ENCODE peak calls at places on chromosomes 13 and 19, in five cellular contexts. B, E, G, F and A are unnamed samples.

GRCh38 chr13:64997438-64997837 is 2232.7 kb downstream of the PCDH9 start:
- DNase-seq in B (no peak), E (no peak), G (no peak), F (no peak), A (no peak)

GRCh38 chr13:43511260-43511970 is 275.4 kb downstream of the ENOX1 start:
- DNase-seq in B (no peak), E (no peak), G (no peak), F (no peak), A (no peak)

GRCh38 chr13:30388401-30389283 is 33.7 kb upstream of the UBE2L5 start:
- DNase-seq in B (no peak), E (peak; percentile 48), G (peak; percentile 69), F (peak; percentile 41), A (no peak)

GRCh38 chr13:78430166-78430791 is 173.1 kb downstream of the POU4F1 start:
- DNase-seq in B (no peak), E (no peak), G (no peak), F (no peak), A (no peak)

GRCh38 chr13:95039415-95039814 is 261.8 kb downstream of the ABCC4 start:
- DNase-seq in B (no peak), E (no peak), G (no peak), F (no peak), A (no peak)

GRCh38 chr13:32840113-32840512 is 176.1 kb upstream of the KL start:
- DNase-seq in B (no peak), E (no peak), G (no peak), F (no peak), A (no peak)

GRCh38 chr13:109381546-109382180 is 404.7 kb downstream of the IRS2 start:
- DNase-seq in B (no peak), E (no peak), G (no peak), F (no peak), A (no peak)

GRCh38 chr19:33235269-33235995 is 9.8 kb upstream of the SLC7A10 start:
- DNase-seq in B (peak; percentile 86), E (peak; percentile 69), G (peak; percentile 87), F (peak; percentile 92), A (peak; percentile 86)

GRCh38 chr19:35793381-35794165 is 18.2 kb downstream of the ARHGAP33 start:
- DNase-seq in B (no peak), E (no peak), G (no peak), F (no peak), A (no peak)

GRCh38 chr19:29581398-29581797 is 24.7 kb upstream of the POP4 start:
- DNase-seq in B (no peak), E (no peak), G (no peak), F (no peak), A (no peak)
- H3K27me3 ChIP-seq in B (no peaks in the 10 kb centered on the region), E (no peaks in the 10 kb centered on the region), G (no peaks in the 10 kb centered on the region), F (no peaks in the 10 kb centered on the region), A (no peaks in the 10 kb centered on the region)

GRCh38 chr13:51524846-51525566 is 59.3 kb upstream of the WDFY2 start:
- DNase-seq in B (no peak), E (no peak), G (no peak), F (no peak), A (no peak)
- H3K27me3 ChIP-seq in B (no peaks in the 10 kb centered on the region), E (no peaks in the 10 kb centered on the region), G (no peaks in the 10 kb centered on the region), F (no peaks in the 10 kb centered on the region), A (no peaks in the 10 kb centered on the region)

GRCh38 chr19:46195104-46195503 is 34.4 kb upstream of the IGFL1 start:
- DNase-seq in B (no peak), E (no peak), G (no peak), F (no peak), A (no peak)

GRCh38 chr19:46193678-46194077 is 35.9 kb upstream of the IGFL1 start:
- DNase-seq in B (no peak), E (no peak), G (no peak), F (no peak), A (no peak)

GRCh38 chr19:46191356-46191755 is 38.2 kb upstream of the IGFL1 start:
- DNase-seq in B (no peak), E (no peak), G (no peak), F (no peak), A (no peak)

GRCh38 chr19:46191972-46192371 is 37.6 kb upstream of the IGFL1 start:
- DNase-seq in B (no peak), E (no peak), G (no peak), F (no peak), A (no peak)

DNA sequence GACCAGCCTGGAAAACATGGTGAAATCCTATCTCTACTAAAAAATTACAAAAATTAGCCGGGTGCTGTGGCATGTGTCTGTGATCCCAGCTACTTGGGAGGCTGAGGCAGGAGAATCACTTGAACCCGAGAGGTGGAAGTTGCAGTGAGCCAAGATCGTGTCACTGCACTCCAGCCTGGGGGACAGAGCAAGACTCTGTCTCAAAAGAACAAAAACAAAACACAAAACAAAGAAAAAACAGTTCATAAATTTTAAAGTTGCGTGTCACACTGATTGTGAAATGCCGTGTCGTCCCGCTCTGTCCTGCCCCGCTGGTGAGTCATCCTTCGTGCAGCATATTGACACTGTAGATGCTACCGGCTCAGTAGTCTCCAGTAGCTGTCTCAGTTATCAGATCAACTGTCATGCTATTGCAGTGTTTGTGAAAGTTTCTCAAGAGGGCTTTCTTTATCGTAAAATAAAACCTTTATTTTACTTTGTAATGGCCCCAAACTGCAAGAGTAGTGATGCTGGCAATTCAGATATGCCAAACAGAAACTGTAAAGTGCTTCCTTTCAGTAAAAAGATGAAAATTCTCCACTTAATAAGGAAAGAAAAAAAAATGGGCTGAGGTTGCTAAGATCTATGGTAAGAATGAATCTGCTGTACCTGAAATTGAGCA is 36.4 kb upstream of the IGFL1 start:
- DNase-seq in B (no peak), E (no peak), G (peak; percentile 63), F (no peak), A (no peak)
- H3K27me3 ChIP-seq in B (peaks cover 3% of the 10 kb centered on the region), E (no peaks in the 10 kb centered on the region), G (no peaks in the 10 kb centered on the region), F (no peaks in the 10 kb centered on the region), A (no peaks in the 10 kb centered on the region)

DNA sequence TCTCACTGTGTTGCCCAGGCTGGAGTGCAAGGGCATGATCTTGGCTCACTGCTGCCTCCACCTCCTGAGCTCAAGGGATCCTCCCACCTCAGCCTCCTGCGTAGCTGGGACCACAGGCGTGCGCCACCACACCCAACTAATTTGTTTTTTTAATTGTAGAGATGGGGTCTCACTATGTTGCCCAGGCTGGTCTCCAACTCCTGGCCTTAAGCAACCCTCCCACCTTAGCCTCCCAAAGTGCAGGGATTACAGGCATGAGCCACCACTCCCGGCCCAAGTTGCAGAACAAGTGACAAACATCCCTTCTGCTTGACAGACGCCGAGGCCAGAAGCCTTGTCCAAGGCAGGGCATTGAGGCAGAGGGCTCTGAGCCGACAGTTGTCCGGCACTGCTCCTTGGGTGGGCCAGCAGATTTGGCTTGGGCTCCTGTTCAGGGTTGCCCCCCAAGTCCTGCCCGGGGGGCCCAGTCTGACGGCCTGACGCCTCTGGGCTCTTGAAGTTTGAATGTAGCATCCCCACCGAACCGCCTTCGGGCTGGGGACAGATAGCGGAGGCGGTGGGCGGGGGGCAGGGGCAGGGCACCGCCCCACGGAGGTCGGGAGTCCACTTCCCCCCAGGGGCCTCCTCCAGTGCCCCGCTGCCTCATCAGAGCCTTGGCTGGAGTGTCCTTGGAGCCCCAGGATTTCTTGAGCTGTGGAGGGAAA is 5.7 kb upstream of the SPACA4 start:
- DNase-seq in B (no peak), E (no peak), G (no peak), F (no peak), A (no peak)
- H3K27me3 ChIP-seq in B (no peaks in the 10 kb centered on the region), E (no peaks in the 10 kb centered on the region), G (no peaks in the 10 kb centered on the region), F (no peaks in the 10 kb centered on the region), A (no peaks in the 10 kb centered on the region)

GRCh38 chr19:3358392-3358918 is 7.9 kb upstream of the NFIC start:
- DNase-seq in B (no peak), E (peak; percentile 47), G (no peak), F (no peak), A (no peak)

GRCh38 chr19:3357362-3357730 is 9.0 kb upstream of the NFIC start:
- DNase-seq in B (no peak), E (no peak), G (no peak), F (no peak), A (no peak)

GRCh38 chr19:3357731-3358391 is 8.5 kb upstream of the NFIC start:
- DNase-seq in B (no peak), E (peak; percentile 46), G (no peak), F (no peak), A (no peak)

GRCh38 chr19:3358919-3359849 is 7.2 kb upstream of the NFIC start:
- DNase-seq in B (peak; percentile 66), E (peak; percentile 65), G (peak; percentile 86), F (no peak), A (peak; percentile 72)

DNA sequence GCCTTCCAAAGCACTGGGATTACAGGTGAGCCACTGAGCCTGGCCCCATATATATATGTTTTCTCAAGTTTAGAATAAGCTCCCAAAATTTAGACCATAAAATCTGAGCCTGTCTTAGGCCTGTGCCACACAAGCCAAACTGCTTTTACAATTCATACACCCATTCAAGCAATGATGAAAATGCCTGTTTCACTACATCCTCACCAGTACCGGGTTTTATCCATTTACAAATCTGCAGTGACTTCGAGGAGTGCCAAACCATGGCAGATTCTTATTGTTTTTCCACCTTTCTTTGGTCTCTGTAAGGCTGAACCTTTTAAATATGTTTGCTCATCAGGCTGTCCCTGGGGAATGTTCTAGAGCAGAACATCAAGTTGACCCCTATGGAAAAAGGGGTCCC is 9.6 kb upstream of the NFIC start:
- DNase-seq in B (no peak), E (no peak), G (no peak), F (no peak), A (no peak)
- H3K27me3 ChIP-seq in B (no peaks in the 10 kb centered on the region), E (no peaks in the 10 kb centered on the region), G (no peaks in the 10 kb centered on the region), F (no peaks in the 10 kb centered on the region), A (no peaks in the 10 kb centered on the region)

GRCh38 chr13:51208707-51209106 is 13.5 kb upstream of the FAM124A start:
- DNase-seq in B (no peak), E (no peak), G (no peak), F (no peak), A (no peak)
- H3K27me3 ChIP-seq in B (no peaks in the 10 kb centered on the region), E (no peaks in the 10 kb centered on the region), G (no peaks in the 10 kb centered on the region), F (no peaks in the 10 kb centered on the region), A (no peaks in the 10 kb centered on the region)

GRCh38 chr13:113162783-113163685 is 4.6 kb downstream of the PROZ start:
- DNase-seq in B (no peak), E (no peak), G (no peak), F (no peak), A (peak; percentile 15)
- H3K27me3 ChIP-seq in B (no peaks in the 10 kb centered on the region), E (no peaks in the 10 kb centered on the region), G (no peaks in the 10 kb centered on the region), F (no peaks in the 10 kb centered on the region), A (peaks cover 10% of the 10 kb centered on the region)

GRCh38 chr13:104593251-104593576 is 1527.0 kb upstream of the SLC10A2 start:
- DNase-seq in B (no peak), E (no peak), G (no peak), F (no peak), A (no peak)

GRCh38 chr13:104594801-104595200 is 1528.6 kb upstream of the SLC10A2 start:
- DNase-seq in B (no peak), E (no peak), G (no peak), F (no peak), A (no peak)

GRCh38 chr13:104592127-104592526 is 1525.9 kb upstream of the SLC10A2 start:
- DNase-seq in B (no peak), E (no peak), G (no peak), F (no peak), A (no peak)

GRCh38 chr13:104592545-104593250 is 1526.5 kb upstream of the SLC10A2 start:
- DNase-seq in B (no peak), E (no peak), G (no peak), F (no peak), A (no peak)

GRCh38 chr13:104593693-104594092 is 1527.5 kb upstream of the SLC10A2 start:
- DNase-seq in B (no peak), E (no peak), G (no peak), F (no peak), A (no peak)
- H3K27me3 ChIP-seq in B (no peaks in the 10 kb centered on the region), E (no peaks in the 10 kb centered on the region), G (no peaks in the 10 kb centered on the region), F (no peaks in the 10 kb centered on the region), A (no peaks in the 10 kb centered on the region)

GRCh38 chr13:38967446-38967845 is 23.2 kb downstream of the STOML3 start:
- DNase-seq in B (no peak), E (no peak), G (no peak), F (no peak), A (no peak)
- H3K27me3 ChIP-seq in B (no peaks in the 10 kb centered on the region), E (no peaks in the 10 kb centered on the region), G (peaks cover 2% of the 10 kb centered on the region), F (no peaks in the 10 kb centered on the region), A (no peaks in the 10 kb centered on the region)